ENCODE peak calls at places on chromosomes 4 and X, in nine cellular contexts. Q is stimulated activated CD8-positive, alpha-beta memory T cell treated with anti-CD3 and anti-CD28 coated beads, Interleukin-15, amount 100 ng/mL, for 4 hours; C is fibroblast of gingiva; S is T-helper 1 cell; H is GM06990; K is Calu3; O is stomach; X is activated CD4-positive, alpha-beta T cell treated with anti-CD3 and anti-CD28 coated beads for 24 hours; U is HEK293T. L is an unnamed sample.

GRCh38 chrX:153336128-153336894 is 2.4 kb downstream of the ZNF275 start:
- DNase-seq in U (no peak), C (no peak), S (no peak), K (no peak), H (peak; percentile 36), Q (no peak), X (no peak), O (no peak), L (no peak)

GRCh38 chrX:110123331-110123782 is 120.4 kb downstream of the TMEM164 start:
- DNase-seq in K (no peak), X (no peak), U (no peak), C (peak; percentile 54), S (no peak), O (no peak), H (no peak), Q (no peak), L (no peak)

GRCh38 chrX:2336181-2336580 is 164.6 kb downstream of the DHRSX start:
- DNase-seq in H (no peak), U (no peak), X (no peak), K (no peak), Q (no peak), S (no peak), C (no peak), O (no peak), L (no peak)

GRCh38 chr4:153467897-153468262 is 1.7 kb downstream of the TMEM131L start:
- DNase-seq in C (no peak), K (no peak), H (no peak), S (no peak), X (no peak), U (no peak), O (no peak), Q (no peak), L (no peak)

GRCh38 chrX:112832481-112833095 is 8.0 kb downstream of the AMOT start:
- DNase-seq in S (no peak), X (no peak), Q (no peak), C (peak; percentile 7), H (no peak), U (no peak), K (peak; percentile 81), O (peak; percentile 80), L (no peak)

GRCh38 chrX:125293792-125294780 is 25.6 kb upstream of the TEX13C start:
- DNase-seq in H (no peak), K (no peak), X (no peak), U (no peak), C (no peak), Q (no peak), S (no peak), O (no peak), L (no peak)

GRCh38 chrX:115233497-115234219 is at the start of gene LRCH2:
- DNase-seq in U (peak; percentile 78), X (no peak), K (no peak), O (no peak), H (no peak), C (no peak), S (no peak), Q (no peak), L (no peak)

GRCh38 chr4:148030486-148030885 is 298.6 kb downstream of the ARHGAP10 start:
- DNase-seq in Q (no peak), S (no peak), X (no peak), O (no peak), C (peak; percentile 68), K (no peak), H (no peak), U (no peak), L (no peak)

GRCh38 chrX:106862972-106863688 is 40.0 kb downstream of the RIPPLY1 start:
- DNase-seq in C (no peak), H (peak; percentile 15), O (peak; percentile 35), S (no peak), U (peak; percentile 61), K (peak; percentile 38), X (peak; percentile 13), Q (no peak), L (no peak)

GRCh38 chr4:39732728-39733127 is 34.8 kb downstream of the UBE2K start:
- DNase-seq in S (no peak), O (no peak), X (no peak), C (peak; percentile 89), K (no peak), Q (no peak), H (no peak), U (no peak), L (no peak)

GRCh38 chr4:2300431-2300861 is 38.5 kb upstream of the MXD4 start:
- DNase-seq in H (no peak), Q (no peak), X (no peak), S (no peak), C (no peak), U (no peak), K (no peak), O (peak; percentile 22), L (no peak)

GRCh38 chr4:182093431-182093831 is 149.8 kb upstream of the TENM3 start:
- DNase-seq in X (no peak), U (no peak), C (no peak), Q (no peak), K (no peak), S (no peak), H (peak; percentile 6), O (no peak), L (no peak)

GRCh38 chr4:6840062-6840976 is 57.8 kb downstream of the KIAA0232 start:
- DNase-seq in K (no peak), H (no peak), O (no peak), X (no peak), U (peak; percentile 15), Q (no peak), C (peak; percentile 85), S (no peak), L (no peak)

GRCh38 chr4:22962186-22962786 is 269.5 kb downstream of the GBA3 start:
- DNase-seq in Q (no peak), S (no peak), C (no peak), X (no peak), K (peak; percentile 30), O (no peak), H (no peak), U (no peak), L (no peak)

GRCh38 chrX:38817004-38817703 is 15.9 kb downstream of the MID1IP1 start:
- DNase-seq in C (peak; percentile 29), X (no peak), S (no peak), K (peak; percentile 13), Q (no peak), H (no peak), O (no peak), U (no peak), L (no peak)

GRCh38 chr4:169148851-169149250 is 121.9 kb downstream of the SH3RF1 start:
- DNase-seq in Q (no peak), X (no peak), O (no peak), U (no peak), H (no peak), C (no peak), S (no peak), K (no peak), L (no peak)

GRCh38 chrX:150224676-150225075 is 138.4 kb upstream of the MAMLD1 start:
- DNase-seq in H (no peak), X (no peak), U (no peak), C (no peak), O (no peak), Q (no peak), K (no peak), S (no peak), L (no peak)

GRCh38 chr4:161252520-161253141 is 911.2 kb downstream of the FSTL5 start:
- DNase-seq in K (peak; percentile 10), O (no peak), Q (no peak), H (no peak), U (peak; percentile 13), S (no peak), C (no peak), X (no peak), L (no peak)

GRCh38 chrX:57929373-57929772 is 19.1 kb upstream of the ZXDA start:
- DNase-seq in O (no peak), U (peak; percentile 10), K (no peak), H (no peak), C (peak; percentile 6), X (no peak), Q (no peak), S (no peak), L (no peak)

GRCh38 chr4:143581331-143581961 is 67.9 kb downstream of the SMARCA5 start:
- DNase-seq in H (no peak), X (no peak), S (no peak), K (no peak), C (no peak), O (no peak), U (no peak), Q (no peak), L (no peak)

GRCh38 chr4:48127882-48128394 is 6.1 kb downstream of the TXK start:
- DNase-seq in C (peak; percentile 90), Q (peak; percentile 47), S (peak; percentile 54), U (peak; percentile 32), O (peak; percentile 57), X (peak; percentile 53), H (peak; percentile 83), K (peak; percentile 62), L (peak; percentile 5)

GRCh38 chr4:11151500-11151899 is 277.2 kb downstream of the HS3ST1 start:
- DNase-seq in U (no peak), S (no peak), K (no peak), C (no peak), O (no peak), Q (no peak), H (no peak), X (no peak), L (no peak)

GRCh38 chr4:48944659-48945290 is 38.2 kb upstream of the OCIAD2 start:
- DNase-seq in K (peak; percentile 48), Q (peak; percentile 14), X (peak; percentile 25), O (peak; percentile 36), S (peak; percentile 11), H (no peak), U (peak; percentile 18), C (no peak), L (no peak)

GRCh38 chr4:159777689-159778088 is 674.8 kb downstream of the RAPGEF2 start:
- DNase-seq in Q (no peak), C (no peak), U (no peak), H (no peak), K (no peak), S (no peak), O (no peak), X (no peak), L (no peak)

GRCh38 chr4:124334119-124334518 is 378.4 kb downstream of the ANKRD50 start:
- DNase-seq in O (no peak), H (no peak), C (peak; percentile 89), U (peak; percentile 40), S (no peak), X (no peak), Q (no peak), K (peak; percentile 36), L (no peak)

GRCh38 chrX:14851526-14851925 is 21.3 kb downstream of the FANCB start:
- DNase-seq in O (no peak), K (no peak), C (no peak), X (no peak), H (no peak), S (no peak), Q (no peak), U (no peak), L (no peak)

GRCh38 chr4:116881077-116881476 is 204.3 kb downstream of the TRAM1L1 start:
- DNase-seq in K (no peak), X (no peak), U (no peak), C (no peak), S (no peak), Q (no peak), H (no peak), O (no peak), L (no peak)

GRCh38 chr4:153222790-153223417 is 18.7 kb downstream of the TRIM2 start:
- DNase-seq in O (peak; percentile 62), S (peak; percentile 3), C (peak; percentile 45), U (peak; percentile 65), K (peak; percentile 35), H (peak; percentile 59), X (no peak), Q (peak; percentile 6), L (no peak)

GRCh38 chr4:77127837-77128621 is 29.0 kb upstream of the CCNG2 start:
- DNase-seq in S (no peak), O (no peak), Q (no peak), U (no peak), X (no peak), H (no peak), C (no peak), K (no peak), L (no peak)

GRCh38 chr4:187070158-187070557 is 346.5 kb upstream of the FAT1 start:
- DNase-seq in C (no peak), U (no peak), K (no peak), Q (no peak), X (no peak), H (no peak), O (no peak), S (no peak), L (no peak)

GRCh38 chrX:74449937-74450330 is 28.6 kb downstream of the SLC16A2 start:
- DNase-seq in U (no peak), C (peak; percentile 1), Q (no peak), K (no peak), S (no peak), O (no peak), X (no peak), H (no peak), L (no peak)

L was measured in T-helper 22 cell.